ENCODE peak calls at places on chromosomes 12 and 14, in eight cellular contexts. E is left ventricle myocardium inferior; S is suprapubic skin; X is Peyer's patch; A is naive thymus-derived CD4-positive, alpha-beta T cell; U is neural progenitor cell; B is HAP-1; N is tibial nerve. T is an unnamed sample.

GRCh38 chr12:863285-863684 is 86.2 kb downstream of the RAD52 start:
- DNase-seq in A (no peak), E (no peak), U (no peak), B (no peak), S (no peak), N (no peak), X (no peak), T (no peak)

GRCh38 chr12:119444462-119445044 is 110.0 kb downstream of the CCDC60 start:
- DNase-seq in A (no peak), X (no peak), B (peak; percentile 65), S (no peak), E (peak; percentile 18), N (no peak), U (peak; percentile 76), T (peak; percentile 16)

GRCh38 chr12:132646850-132647249 is 28.3 kb downstream of the P2RX2 start:
- DNase-seq in E (no peak), N (no peak), X (no peak), A (no peak), S (no peak), B (no peak), U (no peak), T (no peak)

GRCh38 chr14:101193126-101193844 is 289.8 kb upstream of the RTL1 start:
- DNase-seq in A (no peak), X (no peak), N (no peak), E (no peak), U (no peak), S (no peak), B (no peak), T (no peak)

GRCh38 chr12:32148372-32148771 is 41.7 kb downstream of the BICD1 start:
- DNase-seq in S (no peak), A (no peak), B (no peak), X (no peak), N (no peak), E (no peak), U (no peak), T (no peak)

GRCh38 chr12:124648710-124649384 is 81.4 kb upstream of the NCOR2 start:
- DNase-seq in B (no peak), S (no peak), N (no peak), E (no peak), U (no peak), A (no peak), X (no peak), T (no peak)

GRCh38 chr12:868722-869121 is 80.8 kb downstream of the RAD52 start:
- DNase-seq in S (no peak), N (no peak), E (no peak), A (no peak), B (no peak), U (peak; percentile 32), X (no peak), T (no peak)

GRCh38 chr14:52179151-52179790 is 88.2 kb upstream of the PTGDR start:
- DNase-seq in B (no peak), X (no peak), N (no peak), S (no peak), A (no peak), U (no peak), E (no peak), T (no peak)

GRCh38 chr12:20350495-20350894 is 17.8 kb upstream of the PDE3A start:
- DNase-seq in B (no peak), U (no peak), E (no peak), N (no peak), A (no peak), S (no peak), X (no peak), T (no peak)

GRCh38 chr12:79614730-79615129 is 76.0 kb downstream of the PAWR start:
- DNase-seq in U (no peak), N (no peak), A (no peak), X (no peak), S (no peak), E (no peak), B (no peak), T (no peak)

GRCh38 chr12:112590281-112590680 is 171.5 kb downstream of the PTPN11 start:
- DNase-seq in X (no peak), S (no peak), B (no peak), E (no peak), U (no peak), N (no peak), A (no peak), T (no peak)

GRCh38 chr14:71206766-71207371 is 299.6 kb downstream of the PCNX1 start:
- DNase-seq in X (no peak), N (no peak), B (no peak), A (no peak), S (no peak), E (peak; percentile 55), U (no peak), T (no peak)

GRCh38 chr14:69005432-69006148 is 26.5 kb upstream of the ACTN1 start:
- DNase-seq in A (no peak), U (peak; percentile 17), X (no peak), N (peak; percentile 59), B (no peak), S (peak; percentile 85), E (peak; percentile 22), T (peak; percentile 79)

GRCh38 chr12:90909069-90909676 is 45.8 kb downstream of the CCER1 start:
- DNase-seq in U (peak; percentile 65), A (no peak), N (peak; percentile 17), S (no peak), X (no peak), B (peak; percentile 56), E (no peak), T (peak; percentile 19)

GRCh38 chr12:112796067-112796466 is 4.5 kb downstream of the RPH3A start:
- DNase-seq in X (no peak), E (no peak), N (no peak), B (no peak), A (no peak), S (no peak), U (no peak), T (no peak)

GRCh38 chr12:50509009-50509663 is 4.4 kb downstream of the DIP2B start:
- DNase-seq in X (no peak), U (no peak), B (no peak), E (no peak), A (no peak), N (no peak), S (no peak), T (no peak)

GRCh38 chr12:130074661-130075406 is 87.4 kb upstream of the FZD10 start:
- DNase-seq in S (no peak), B (no peak), A (no peak), U (no peak), X (no peak), N (no peak), E (no peak), T (no peak)

GRCh38 chr12:123105427-123105826 is 45.5 kb downstream of the PITPNM2 start:
- DNase-seq in S (no peak), X (no peak), E (no peak), A (no peak), N (no peak), B (no peak), U (peak; percentile 29), T (no peak)

GRCh38 chr12:93621986-93622385 is 49.5 kb downstream of the SOCS2 start:
- DNase-seq in N (no peak), U (no peak), B (no peak), X (no peak), A (no peak), E (no peak), S (no peak), T (no peak)

DNA sequence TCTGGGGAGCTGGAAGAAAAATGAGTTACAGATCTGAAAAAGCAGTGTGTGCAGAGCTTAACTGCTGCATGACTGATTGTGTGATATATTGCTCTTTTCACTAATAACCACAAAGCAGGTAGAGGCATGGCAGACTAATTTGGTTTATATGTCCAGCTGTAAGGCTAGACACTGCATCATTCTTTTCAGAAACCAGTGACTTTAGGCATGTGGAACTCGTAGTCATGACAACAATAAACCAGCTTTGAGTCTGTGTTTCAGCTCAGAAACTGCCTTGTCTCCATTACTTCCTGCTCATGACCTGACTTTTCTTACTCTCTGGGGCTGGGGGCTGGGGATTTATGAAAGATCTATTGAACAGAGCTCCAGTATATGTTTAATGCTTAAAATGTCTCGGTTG is 146.8 kb upstream of the LRIG3 start:
- DNase-seq in B (no peak), N (no peak), X (no peak), U (no peak), S (no peak), A (no peak), E (no peak), T (no peak)
- H3K4me1 ChIP-seq in B (no peaks in the 10 kb centered on the region), N (no peaks in the 10 kb centered on the region), X (no peaks in the 10 kb centered on the region), U (peaks cover 18% of the 10 kb centered on the region), S (peaks cover 9% of the 10 kb centered on the region), A (no peaks in the 10 kb centered on the region), E (no peaks in the 10 kb centered on the region), T (peaks cover 21% of the 10 kb centered on the region)

GRCh38 chr14:93939304-93940229 is 12.4 kb downstream of the FAM181A start:
- DNase-seq in B (peak; percentile 89), S (peak; percentile 78), A (peak; percentile 94), E (peak; percentile 77), X (peak; percentile 84), N (peak; percentile 73), U (peak; percentile 93), T (peak; percentile 73)

GRCh38 chr14:93940437-93940836 is 13.3 kb downstream of the FAM181A start:
- DNase-seq in A (no peak), B (no peak), N (no peak), S (no peak), X (no peak), E (no peak), U (no peak), T (no peak)

GRCh38 chr14:93937519-93937918 is 10.4 kb downstream of the FAM181A start:
- DNase-seq in S (no peak), B (no peak), U (no peak), A (no peak), E (no peak), X (no peak), N (no peak), T (no peak)

GRCh38 chr14:93936926-93937325 is 9.8 kb downstream of the FAM181A start:
- DNase-seq in U (no peak), S (no peak), A (no peak), B (no peak), E (no peak), N (no peak), X (no peak), T (no peak)

GRCh38 chr14:93938766-93939303 is 11.7 kb downstream of the FAM181A start:
- DNase-seq in E (no peak), A (no peak), X (no peak), U (no peak), N (no peak), B (no peak), S (no peak), T (no peak)
- H3K36me3 ChIP-seq in E (peaks cover 85% of the 10 kb centered on the region), A (no peaks in the 10 kb centered on the region), X (no peaks in the 10 kb centered on the region), U (no peaks in the 10 kb centered on the region), N (no peaks in the 10 kb centered on the region), B (no peaks in the 10 kb centered on the region), S (no peaks in the 10 kb centered on the region), T (peaks cover 7% of the 10 kb centered on the region)

DNA sequence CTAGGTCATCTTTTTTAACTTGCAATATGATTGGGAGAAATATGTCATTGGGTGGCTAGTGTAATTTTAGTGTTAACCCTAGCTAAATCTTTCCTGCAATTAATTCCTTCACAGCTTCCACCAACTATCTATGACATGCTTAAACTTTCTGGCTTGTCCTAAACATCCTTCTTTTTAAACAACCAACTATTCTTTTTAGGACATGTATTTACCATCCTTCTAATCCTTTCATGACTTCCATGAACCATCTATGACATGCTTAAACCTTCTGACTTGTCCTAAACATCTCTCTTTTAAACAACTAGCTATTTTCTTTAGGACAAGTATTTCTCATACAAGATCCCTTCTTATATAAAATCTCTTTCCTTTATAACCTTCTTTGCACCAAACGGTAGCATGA is 179.6 kb upstream of the PDZRN4 start:
- DNase-seq in S (no peak), N (no peak), X (no peak), E (no peak), B (no peak), U (no peak), A (no peak), T (no peak)
- H3K9me3 ChIP-seq in S (peaks cover 20% of the 10 kb centered on the region), N (peaks cover 42% of the 10 kb centered on the region), X (no peaks in the 10 kb centered on the region), E (peaks cover 82% of the 10 kb centered on the region), B (peaks cover 10% of the 10 kb centered on the region), U (peaks cover 16% of the 10 kb centered on the region), A (peaks cover 7% of the 10 kb centered on the region), T (peaks cover 7% of the 10 kb centered on the region)

GRCh38 chr12:13196302-13196921 is at the start of gene EMP1:
- DNase-seq in X (peak; percentile 86), B (peak; percentile 62), A (no peak), S (peak; percentile 98), E (peak; percentile 92), N (peak; percentile 99), U (peak; percentile 13), T (peak; percentile 98)
- H3K4me1 ChIP-seq in X (no peaks in the 10 kb centered on the region), B (peaks cover 25% of the 10 kb centered on the region), A (peaks cover 8% of the 10 kb centered on the region), S (peaks cover 65% of the 10 kb centered on the region), E (peaks cover 49% of the 10 kb centered on the region), N (peaks cover 41% of the 10 kb centered on the region), U (peaks cover 29% of the 10 kb centered on the region), T (peaks cover 66% of the 10 kb centered on the region)

T was measured in SJSA1.